ENCODE peak calls at places on chromosomes 5 and 9, in six cellular contexts. One of them, this sample, is unnamed.
A peak's percentile ranks its signal among the peaks of the same experiment; 100 is the strongest.

GRCh38 chr5:174159327-174160247 is 114.1 kb downstream of the NSG2 start:
- DNase-seq in left kidney: no peak
- DNase-seq in T-helper 2 cell: no peak
- DNase-seq in Caco-2: peak; percentile 38
- DNase-seq in AG04450: no peak
- DNase-seq in adrenal gland: no peak
- DNase-seq in this sample: no peak

GRCh38 chr9:135335691-135336181 is 143.8 kb upstream of the PPP1R26 start:
- DNase-seq in left kidney: no peak
- DNase-seq in T-helper 2 cell: no peak
- DNase-seq in AG04450: no peak
- DNase-seq in adrenal gland: no peak
- DNase-seq in Caco-2: no peak
- DNase-seq in this sample: no peak

GRCh38 chr5:57209316-57210040 is 35.6 kb downstream of the GPBP1 start:
- DNase-seq in T-helper 2 cell: peak; percentile 34
- DNase-seq in left kidney: no peak
- DNase-seq in adrenal gland: no peak
- DNase-seq in AG04450: no peak
- DNase-seq in Caco-2: no peak
- DNase-seq in this sample: no peak

GRCh38 chr5:119341452-119342349 is 14.1 kb upstream of the TNFAIP8 start:
- DNase-seq in T-helper 2 cell: peak; percentile 64
- DNase-seq in left kidney: no peak
- DNase-seq in Caco-2: no peak
- DNase-seq in AG04450: no peak
- DNase-seq in adrenal gland: no peak
- DNase-seq in this sample: no peak

GRCh38 chr9:82597225-82598158 is 465.4 kb downstream of the RASEF start:
- DNase-seq in Caco-2: no peak
- DNase-seq in left kidney: peak; percentile 55
- DNase-seq in adrenal gland: no peak
- DNase-seq in T-helper 2 cell: no peak
- DNase-seq in AG04450: no peak
- DNase-seq in this sample: peak; percentile 18

GRCh38 chr5:76836585-76836984 is 13.2 kb upstream of the S100Z start:
- DNase-seq in left kidney: no peak
- DNase-seq in T-helper 2 cell: no peak
- DNase-seq in AG04450: no peak
- DNase-seq in adrenal gland: no peak
- DNase-seq in Caco-2: no peak
- DNase-seq in this sample: no peak

GRCh38 chr9:93156475-93157008 is 22.5 kb upstream of the NINJ1 start:
- DNase-seq in adrenal gland: no peak
- DNase-seq in T-helper 2 cell: peak; percentile 97
- DNase-seq in Caco-2: no peak
- DNase-seq in left kidney: no peak
- DNase-seq in AG04450: no peak
- DNase-seq in this sample: no peak

GRCh38 chr9:137479892-137480685 is 21.0 kb upstream of the NSMF start:
- DNase-seq in left kidney: no peak
- DNase-seq in T-helper 2 cell: no peak
- DNase-seq in AG04450: no peak
- DNase-seq in adrenal gland: peak; percentile 16
- DNase-seq in Caco-2: no peak
- DNase-seq in this sample: no peak

GRCh38 chr9:93134018-93134739 is at the start of gene NINJ1:
- DNase-seq in Caco-2: peak; percentile 67
- DNase-seq in T-helper 2 cell: peak; percentile 86
- DNase-seq in adrenal gland: peak; percentile 82
- DNase-seq in AG04450: no peak
- DNase-seq in left kidney: peak; percentile 92
- DNase-seq in this sample: peak; percentile 79

GRCh38 chr5:1033178-1033577 is 24.6 kb downstream of the NKD2 start:
- DNase-seq in AG04450: no peak
- DNase-seq in left kidney: no peak
- DNase-seq in T-helper 2 cell: no peak
- DNase-seq in adrenal gland: no peak
- DNase-seq in Caco-2: no peak
- DNase-seq in this sample: no peak

GRCh38 chr9:127505396-127506116 is 54.2 kb downstream of the LRSAM1 start:
- DNase-seq in left kidney: peak; percentile 50
- DNase-seq in T-helper 2 cell: peak; percentile 42
- DNase-seq in adrenal gland: peak; percentile 61
- DNase-seq in Caco-2: peak; percentile 67
- DNase-seq in AG04450: no peak
- DNase-seq in this sample: no peak

GRCh38 chr5:1529498-1529897 is 5.7 kb upstream of the LPCAT1 start:
- DNase-seq in AG04450: no peak
- DNase-seq in left kidney: no peak
- DNase-seq in Caco-2: no peak
- DNase-seq in T-helper 2 cell: no peak
- DNase-seq in adrenal gland: no peak
- DNase-seq in this sample: no peak

GRCh38 chr5:134873987-134874830 is at the start of gene TXNDC15:
- DNase-seq in AG04450: peak; percentile 51
- DNase-seq in T-helper 2 cell: peak; percentile 89
- DNase-seq in Caco-2: peak; percentile 89
- DNase-seq in left kidney: peak; percentile 95
- DNase-seq in adrenal gland: peak; percentile 87
- DNase-seq in this sample: peak; percentile 92

GRCh38 chr9:15349892-15350761 is 43.1 kb upstream of the TTC39B start:
- DNase-seq in T-helper 2 cell: no peak
- DNase-seq in adrenal gland: no peak
- DNase-seq in AG04450: no peak
- DNase-seq in left kidney: no peak
- DNase-seq in Caco-2: no peak
- DNase-seq in this sample: peak; percentile 22

GRCh38 chr9:37229455-37229854 is 109.1 kb downstream of the ZCCHC7 start:
- DNase-seq in adrenal gland: no peak
- DNase-seq in left kidney: no peak
- DNase-seq in Caco-2: no peak
- DNase-seq in AG04450: no peak
- DNase-seq in T-helper 2 cell: no peak
- DNase-seq in this sample: no peak

GRCh38 chr9:132509921-132510874 is 72.2 kb upstream of the BARHL1 start:
- DNase-seq in Caco-2: no peak
- DNase-seq in left kidney: peak; percentile 83
- DNase-seq in AG04450: no peak
- DNase-seq in adrenal gland: no peak
- DNase-seq in T-helper 2 cell: no peak
- DNase-seq in this sample: no peak

GRCh38 chr5:142841511-142842255 is 71.5 kb downstream of the ARHGAP26 start:
- DNase-seq in AG04450: no peak
- DNase-seq in Caco-2: no peak
- DNase-seq in left kidney: peak; percentile 68
- DNase-seq in T-helper 2 cell: no peak
- DNase-seq in adrenal gland: no peak
- DNase-seq in this sample: peak; percentile 75

GRCh38 chr5:45411971-45412612 is 284.1 kb downstream of the HCN1 start:
- DNase-seq in Caco-2: no peak
- DNase-seq in AG04450: no peak
- DNase-seq in left kidney: no peak
- DNase-seq in T-helper 2 cell: no peak
- DNase-seq in adrenal gland: no peak
- DNase-seq in this sample: no peak

GRCh38 chr5:159053216-159053615 is 46.5 kb downstream of the EBF1 start:
- DNase-seq in Caco-2: no peak
- DNase-seq in adrenal gland: no peak
- DNase-seq in AG04450: no peak
- DNase-seq in left kidney: no peak
- DNase-seq in T-helper 2 cell: no peak
- DNase-seq in this sample: no peak

GRCh38 chr5:118791986-118792734 is 196.2 kb downstream of the DTWD2 start:
- DNase-seq in Caco-2: peak; percentile 55
- DNase-seq in left kidney: peak; percentile 84
- DNase-seq in AG04450: peak; percentile 50
- DNase-seq in T-helper 2 cell: peak; percentile 59
- DNase-seq in adrenal gland: peak; percentile 30
- DNase-seq in this sample: no peak

GRCh38 chr9:121367651-121368510 is 2.2 kb downstream of the STOM start:
- DNase-seq in Caco-2: peak; percentile 52
- DNase-seq in AG04450: no peak
- DNase-seq in T-helper 2 cell: no peak
- DNase-seq in left kidney: no peak
- DNase-seq in adrenal gland: no peak
- DNase-seq in this sample: no peak

GRCh38 chr9:34125681-34126206 is 754 bp downstream of the DCAF12 start:
- DNase-seq in adrenal gland: no peak
- DNase-seq in AG04450: no peak
- DNase-seq in Caco-2: peak; percentile 35
- DNase-seq in left kidney: peak; percentile 56
- DNase-seq in T-helper 2 cell: no peak
- DNase-seq in this sample: no peak